ENCODE peak calls at places on chromosome 11, in seven cellular contexts. W is tibial artery, H is endothelial cell of umbilical vein, K is transverse colon, J is fibroblast of lung, V is OCI-LY7, E is left ventricle myocardium inferior. F is an unnamed sample.

GRCh38 chr11:73233704-73234402 is 15.8 kb downstream of the P2RY2 start:
- DNase-seq in W (no peak), H (no peak), K (peak; percentile 4), J (peak; percentile 25), V (no peak), E (no peak), F (no peak)

GRCh38 chr11:65524747-65525658 is at the start of gene SCYL1:
- DNase-seq in W (peak; percentile 66), H (peak; percentile 66), K (peak; percentile 88), J (peak; percentile 87), V (peak; percentile 80), E (peak; percentile 82), F (peak; percentile 74)

GRCh38 chr11:114162719-114163123 is 103.2 kb downstream of the ZBTB16 start:
- DNase-seq in W (peak; percentile 95), H (peak; percentile 99), K (peak; percentile 92), J (peak; percentile 100), V (no peak), E (peak; percentile 86), F (peak; percentile 99)

GRCh38 chr11:128905345-128906184 is 14.4 kb downstream of the KCNJ5 start:
- DNase-seq in W (no peak), H (no peak), K (peak; percentile 43), J (peak; percentile 60), V (no peak), E (no peak), F (peak; percentile 65)

GRCh38 chr11:69156218-69156639 is 494 bp downstream of the SMIM38 start:
- DNase-seq in W (no peak), H (no peak), K (no peak), J (peak; percentile 14), V (no peak), E (no peak), F (no peak)

GRCh38 chr11:88405853-88406252 is 68.3 kb upstream of the CTSC start:
- DNase-seq in W (no peak), H (no peak), K (no peak), J (no peak), V (no peak), E (no peak), F (no peak)

GRCh38 chr11:119807402-119807801 is 78.4 kb upstream of the NECTIN1 start:
- DNase-seq in W (no peak), H (no peak), K (no peak), J (no peak), V (no peak), E (no peak), F (no peak)

GRCh38 chr11:36141595-36141994 is 147.6 kb downstream of the COMMD9 start:
- DNase-seq in W (no peak), H (no peak), K (no peak), J (no peak), V (no peak), E (no peak), F (no peak)

GRCh38 chr11:36300651-36301050 is 4.6 kb downstream of the PRR5L start:
- DNase-seq in W (no peak), H (peak; percentile 25), K (peak; percentile 85), J (peak; percentile 89), V (no peak), E (peak; percentile 72), F (peak; percentile 70)

DNA sequence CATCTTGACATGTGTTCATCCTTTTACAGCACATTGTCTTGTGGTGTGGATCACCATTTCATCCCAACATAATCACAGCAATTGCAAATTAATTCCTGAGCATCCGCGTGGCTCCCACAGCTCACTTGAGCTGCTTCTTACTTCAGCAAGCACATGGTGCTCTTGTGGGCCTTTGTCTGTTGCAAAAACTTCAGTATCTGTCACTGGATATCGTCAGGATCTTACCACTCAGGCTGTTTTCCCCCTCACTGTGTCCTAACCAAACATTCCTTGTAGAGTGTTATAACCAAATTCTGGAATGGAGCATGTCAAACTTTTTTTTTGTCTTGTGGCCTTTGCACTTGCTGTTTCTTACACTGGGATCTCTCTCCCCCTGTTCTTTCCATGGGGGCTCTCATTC is 683.1 kb upstream of the ARHGAP42 start:
- DNase-seq in W (no peak), H (no peak), K (no peak), J (no peak), V (no peak), E (no peak), F (no peak)
- H3K9me3 ChIP-seq in W (no peaks in the 10 kb centered on the region), H (peaks cover 2% of the 10 kb centered on the region), K (no peaks in the 10 kb centered on the region), J (no peaks in the 10 kb centered on the region), V (no peaks in the 10 kb centered on the region), E (peaks cover 7% of the 10 kb centered on the region), F (no peaks in the 10 kb centered on the region)

GRCh38 chr11:50073113-50074105 is 40.7 kb downstream of the OR4C45 start:
- DNase-seq in W (no peak), H (no peak), K (no peak), J (no peak), V (no peak), E (no peak), F (no peak)

GRCh38 chr11:50072226-50073112 is 39.8 kb downstream of the OR4C45 start:
- DNase-seq in W (no peak), H (no peak), K (no peak), J (no peak), V (no peak), E (no peak), F (no peak)

GRCh38 chr11:50071584-50072225 is 39.0 kb downstream of the OR4C45 start:
- DNase-seq in W (no peak), H (no peak), K (no peak), J (no peak), V (no peak), E (no peak), F (no peak)

GRCh38 chr11:50074161-50074560 is 41.5 kb downstream of the OR4C45 start:
- DNase-seq in W (no peak), H (no peak), K (no peak), J (no peak), V (no peak), E (no peak), F (no peak)

DNA sequence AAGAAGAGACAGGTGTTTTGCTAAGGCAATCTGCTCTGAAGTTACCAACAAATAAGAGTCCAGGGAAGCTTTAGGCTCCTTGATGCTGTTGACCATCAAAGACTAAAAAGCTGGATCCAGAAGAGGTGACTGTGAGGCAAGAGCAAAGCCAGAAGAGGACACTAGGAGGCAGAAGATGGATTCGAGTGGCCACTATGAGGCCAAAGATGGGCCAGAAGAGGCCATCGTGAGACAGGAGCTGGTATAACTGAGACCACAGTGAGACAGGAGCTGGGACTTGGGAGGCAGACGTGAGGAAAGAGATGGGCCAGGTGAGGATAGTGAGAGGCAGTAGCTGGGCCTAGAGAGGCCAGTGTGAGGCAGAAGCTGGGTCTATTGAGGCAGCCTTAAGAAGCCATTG is 37.7 kb downstream of the OR4C45 start:
- DNase-seq in W (no peak), H (no peak), K (no peak), J (no peak), V (no peak), E (no peak), F (no peak)
- H3K9me3 ChIP-seq in W (no peaks in the 10 kb centered on the region), H (peaks cover 2% of the 10 kb centered on the region), K (peaks cover 6% of the 10 kb centered on the region), J (no peaks in the 10 kb centered on the region), V (no peaks in the 10 kb centered on the region), E (no peaks in the 10 kb centered on the region), F (peaks cover 6% of the 10 kb centered on the region)

DNA sequence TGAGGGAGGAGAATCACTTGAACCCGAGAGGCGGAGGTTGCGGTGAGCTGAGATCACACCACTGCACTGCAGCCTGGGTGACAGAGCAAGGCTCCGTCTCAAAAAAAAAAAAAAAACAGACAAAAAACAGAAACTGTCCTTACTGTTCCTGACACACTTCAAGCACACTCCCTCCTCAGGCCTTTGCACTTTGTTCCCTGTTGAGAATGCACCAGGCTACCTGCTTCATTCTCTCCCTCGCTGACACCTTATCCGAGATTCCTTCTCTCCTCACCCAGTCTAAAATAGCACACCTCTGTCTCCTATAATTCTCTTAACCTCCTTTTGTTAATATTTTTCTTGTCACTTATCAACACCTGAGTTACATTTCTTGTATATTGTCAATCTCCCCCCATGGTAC is 32.3 kb upstream of the TECTA start:
- DNase-seq in W (no peak), H (no peak), K (peak; percentile 19), J (no peak), V (no peak), E (no peak), F (peak; percentile 80)
- H3K9me3 ChIP-seq in W (no peaks in the 10 kb centered on the region), H (no peaks in the 10 kb centered on the region), K (no peaks in the 10 kb centered on the region), J (no peaks in the 10 kb centered on the region), V (no peaks in the 10 kb centered on the region), E (peaks cover 3% of the 10 kb centered on the region), F (no peaks in the 10 kb centered on the region)

GRCh38 chr11:70951139-70951804 is 301.1 kb downstream of the SHANK2 start:
- DNase-seq in W (no peak), H (no peak), K (no peak), J (no peak), V (peak; percentile 3), E (no peak), F (no peak)

GRCh38 chr11:70948855-70949551 is 303.4 kb downstream of the SHANK2 start:
- DNase-seq in W (no peak), H (no peak), K (no peak), J (no peak), V (no peak), E (no peak), F (peak; percentile 29)

GRCh38 chr11:70952171-70952570 is 300.2 kb downstream of the SHANK2 start:
- DNase-seq in W (no peak), H (no peak), K (no peak), J (no peak), V (no peak), E (no peak), F (no peak)

GRCh38 chr11:70944636-70945035 is 307.7 kb downstream of the SHANK2 start:
- DNase-seq in W (no peak), H (no peak), K (no peak), J (no peak), V (no peak), E (no peak), F (no peak)

GRCh38 chr11:70948416-70948815 is 304.0 kb downstream of the SHANK2 start:
- DNase-seq in W (no peak), H (no peak), K (no peak), J (no peak), V (no peak), E (no peak), F (no peak)
- H3K9me3 ChIP-seq in W (no peaks in the 10 kb centered on the region), H (peaks cover 7% of the 10 kb centered on the region), K (peaks cover 3% of the 10 kb centered on the region), J (no peaks in the 10 kb centered on the region), V (no peaks in the 10 kb centered on the region), E (peaks cover 13% of the 10 kb centered on the region), F (no peaks in the 10 kb centered on the region)